ENCODE peak calls at places on chromosomes 2 and 18, in nine cellular contexts. One of them, this sample, is unnamed.

GRCh38 chr18:24187689-24188088 is 48.8 kb downstream of the CABYR start:
- DNase-seq in small intestine: no peak
- DNase-seq in AML-193: no peak
- DNase-seq in AG08395: no peak
- DNase-seq in lower lobe of right lung: no peak
- DNase-seq in RPMI7951: no peak
- DNase-seq in amniotic stem cell: no peak
- DNase-seq in skeletal muscle cell: no peak
- DNase-seq in retina: peak
- DNase-seq in this sample: no peak

GRCh38 chr2:236663671-236664101 is 94.1 kb downstream of the ACKR3 start:
- DNase-seq in retina: no peak
- DNase-seq in small intestine: no peak
- DNase-seq in skeletal muscle cell: peak
- DNase-seq in lower lobe of right lung: no peak
- DNase-seq in amniotic stem cell: peak
- DNase-seq in AG08395: peak
- DNase-seq in AML-193: no peak
- DNase-seq in RPMI7951: peak
- DNase-seq in this sample: peak

GRCh38 chr18:60117321-60117720 is 217.5 kb downstream of the PMAIP1 start:
- DNase-seq in retina: no peak
- DNase-seq in AG08395: no peak
- DNase-seq in skeletal muscle cell: no peak
- DNase-seq in RPMI7951: no peak
- DNase-seq in lower lobe of right lung: no peak
- DNase-seq in small intestine: peak
- DNase-seq in amniotic stem cell: no peak
- DNase-seq in AML-193: no peak
- DNase-seq in this sample: no peak

GRCh38 chr2:172223601-172224054 is 120.9 kb upstream of the DLX2 start:
- DNase-seq in AML-193: no peak
- DNase-seq in skeletal muscle cell: no peak
- DNase-seq in amniotic stem cell: no peak
- DNase-seq in RPMI7951: no peak
- DNase-seq in lower lobe of right lung: no peak
- DNase-seq in small intestine: peak
- DNase-seq in AG08395: no peak
- DNase-seq in retina: no peak
- DNase-seq in this sample: no peak

GRCh38 chr2:201219328-201220096 is 36.6 kb downstream of the CASP10 start:
- DNase-seq in AG08395: no peak
- DNase-seq in RPMI7951: no peak
- DNase-seq in amniotic stem cell: no peak
- DNase-seq in lower lobe of right lung: no peak
- DNase-seq in skeletal muscle cell: no peak
- DNase-seq in small intestine: peak
- DNase-seq in AML-193: no peak
- DNase-seq in retina: no peak
- DNase-seq in this sample: no peak

GRCh38 chr2:190449925-190450324 is 41.8 kb downstream of the MFSD6 start:
- DNase-seq in AML-193: no peak
- DNase-seq in small intestine: no peak
- DNase-seq in AG08395: no peak
- DNase-seq in RPMI7951: no peak
- DNase-seq in lower lobe of right lung: no peak
- DNase-seq in amniotic stem cell: no peak
- DNase-seq in retina: no peak
- DNase-seq in skeletal muscle cell: no peak
- DNase-seq in this sample: no peak

GRCh38 chr2:202817771-202818170 is 53.8 kb downstream of the ICA1L start:
- DNase-seq in AML-193: no peak
- DNase-seq in amniotic stem cell: no peak
- DNase-seq in retina: no peak
- DNase-seq in RPMI7951: no peak
- DNase-seq in skeletal muscle cell: no peak
- DNase-seq in AG08395: no peak
- DNase-seq in lower lobe of right lung: no peak
- DNase-seq in small intestine: no peak
- DNase-seq in this sample: no peak

GRCh38 chr2:96527052-96527964 is 9.2 kb upstream of the ARID5A start:
- DNase-seq in skeletal muscle cell: no peak
- DNase-seq in AML-193: no peak
- DNase-seq in small intestine: no peak
- DNase-seq in AG08395: no peak
- DNase-seq in lower lobe of right lung: no peak
- DNase-seq in amniotic stem cell: no peak
- DNase-seq in retina: peak
- DNase-seq in RPMI7951: no peak
- DNase-seq in this sample: peak

GRCh38 chr2:55581435-55581834 is 36.0 kb downstream of the PPP4R3B start:
- DNase-seq in retina: no peak
- DNase-seq in RPMI7951: no peak
- DNase-seq in skeletal muscle cell: no peak
- DNase-seq in AG08395: no peak
- DNase-seq in AML-193: peak
- DNase-seq in lower lobe of right lung: no peak
- DNase-seq in amniotic stem cell: no peak
- DNase-seq in small intestine: peak
- DNase-seq in this sample: no peak

GRCh38 chr2:127107622-127107999 is 657 bp upstream of the BIN1 start:
- DNase-seq in AG08395: no peak
- DNase-seq in amniotic stem cell: no peak
- DNase-seq in retina: no peak
- DNase-seq in skeletal muscle cell: no peak
- DNase-seq in small intestine: peak
- DNase-seq in AML-193: no peak
- DNase-seq in lower lobe of right lung: no peak
- DNase-seq in RPMI7951: no peak
- DNase-seq in this sample: no peak